ENCODE peak calls at places on chromosomes 4 and X, in seven cellular contexts. S is HCT116, W is transverse colon, B is Panc1, Q is sigmoid colon, A is GM12878, Z is stomach. D is an unnamed sample.

GRCh38 chrX:144791298-144791697 is 456.0 kb upstream of the SPANXN1 start:
- DNase-seq in S (no peak), W (no peak), B (no peak), Q (no peak), A (no peak), Z (no peak), D (no peak)

GRCh38 chr4:128284317-128284716 is 3.3 kb downstream of the PGRMC2 start:
- DNase-seq in S (no peak), W (no peak), B (no peak), Q (no peak), A (no peak), Z (peak), D (no peak)

GRCh38 chr4:84582988-84583870 is at the start of gene CDS1:
- DNase-seq in S (no peak), W (peak), B (no peak), Q (no peak), A (no peak), Z (peak), D (peak)

GRCh38 chr4:23276076-23276475 is 583.3 kb downstream of the GBA3 start:
- DNase-seq in S (no peak), W (no peak), B (no peak), Q (no peak), A (no peak), Z (no peak), D (no peak)

GRCh38 chr4:87309625-87310024 is 13.1 kb downstream of the HSD17B13 start:
- DNase-seq in S (no peak), W (no peak), B (no peak), Q (no peak), A (no peak), Z (no peak), D (no peak)

GRCh38 chr4:77699731-77700210 is 94.2 kb downstream of the CXCL13 start:
- DNase-seq in S (no peak), W (no peak), B (no peak), Q (no peak), A (no peak), Z (no peak), D (no peak)

GRCh38 chr4:24849662-24850280 is 54.4 kb downstream of the SOD3 start:
- DNase-seq in S (no peak), W (no peak), B (no peak), Q (no peak), A (no peak), Z (no peak), D (no peak)

GRCh38 chrX:120677017-120677652 is 47.3 kb upstream of the C1GALT1C1 start:
- DNase-seq in S (no peak), W (no peak), B (no peak), Q (no peak), A (no peak), Z (no peak), D (no peak)

GRCh38 chrX:101415180-101416130 is 7.4 kb downstream of the HNRNPH2 start:
- DNase-seq in S (no peak), W (no peak), B (peak), Q (no peak), A (peak), Z (no peak), D (no peak)

GRCh38 chr4:52199574-52200338 is 148.7 kb downstream of the SPATA18 start:
- DNase-seq in S (no peak), W (no peak), B (no peak), Q (no peak), A (no peak), Z (no peak), D (no peak)

GRCh38 chr4:15238720-15239119 is 189.1 kb upstream of the C1QTNF7 start:
- DNase-seq in S (no peak), W (no peak), B (no peak), Q (no peak), A (no peak), Z (no peak), D (no peak)

GRCh38 chr4:108483077-108483476 is 137.3 kb upstream of the RPL34 start:
- DNase-seq in S (no peak), W (no peak), B (no peak), Q (no peak), A (no peak), Z (no peak), D (no peak)

GRCh38 chr4:24736066-24736465 is 59.3 kb upstream of the SOD3 start:
- DNase-seq in S (peak), W (peak), B (no peak), Q (no peak), A (no peak), Z (no peak), D (no peak)

GRCh38 chrX:150202641-150203248 is 160.4 kb upstream of the MAMLD1 start:
- DNase-seq in S (no peak), W (no peak), B (no peak), Q (no peak), A (no peak), Z (no peak), D (no peak)

GRCh38 chr4:113411496-113411938 is 350.0 kb downstream of the CAMK2D start:
- DNase-seq in S (no peak), W (no peak), B (no peak), Q (no peak), A (no peak), Z (no peak), D (no peak)

GRCh38 chr4:10639100-10639499 is 45.5 kb downstream of the CLNK start:
- DNase-seq in S (no peak), W (no peak), B (no peak), Q (no peak), A (no peak), Z (no peak), D (no peak)

GRCh38 chr4:155371432-155372043 is 5.2 kb downstream of the MAP9 start:
- DNase-seq in S (peak), W (no peak), B (no peak), Q (no peak), A (no peak), Z (no peak), D (no peak)

GRCh38 chrX:56764153-56764974 is 35.3 kb downstream of the NBDY start:
- DNase-seq in S (peak), W (peak), B (peak), Q (peak), A (peak), Z (peak), D (no peak)

GRCh38 chr4:101500742-101501141 is 153.4 kb upstream of the PPP3CA start:
- DNase-seq in S (no peak), W (no peak), B (no peak), Q (no peak), A (no peak), Z (no peak), D (no peak)

GRCh38 chrX:115912372-115912897 is 258.1 kb upstream of the AGTR2 start:
- DNase-seq in S (no peak), W (peak), B (no peak), Q (no peak), A (peak), Z (no peak), D (no peak)

GRCh38 chr4:15159477-15160019 is 157.3 kb downstream of the CPEB2 start:
- DNase-seq in S (no peak), W (no peak), B (no peak), Q (no peak), A (no peak), Z (no peak), D (no peak)

GRCh38 chrX:69072486-69073006 is 92.7 kb downstream of the PJA1 start:
- DNase-seq in S (no peak), W (no peak), B (no peak), Q (no peak), A (no peak), Z (no peak), D (peak)

GRCh38 chr4:13178621-13179020 is 305.5 kb downstream of the RAB28 start:
- DNase-seq in S (no peak), W (no peak), B (no peak), Q (no peak), A (no peak), Z (no peak), D (no peak)

GRCh38 chrX:21972721-21973120 is 32.2 kb downstream of the SMS start:
- DNase-seq in S (no peak), W (no peak), B (no peak), Q (no peak), A (no peak), Z (no peak), D (no peak)

GRCh38 chr4:7101692-7102515 is 34.0 kb upstream of the GRPEL1 start:
- DNase-seq in S (peak), W (peak), B (no peak), Q (peak), A (no peak), Z (peak), D (peak)

GRCh38 chr4:24472514-24473308 is 111.6 kb downstream of the DHX15 start:
- DNase-seq in S (peak), W (peak), B (no peak), Q (peak), A (no peak), Z (peak), D (peak)

GRCh38 chr4:176277162-176277904 is 8.3 kb upstream of the ASB5 start:
- DNase-seq in S (peak), W (peak), B (no peak), Q (peak), A (no peak), Z (peak), D (no peak)

GRCh38 chr4:149896428-149896827 is 80.8 kb upstream of the IQCM start:
- DNase-seq in S (peak), W (no peak), B (no peak), Q (no peak), A (no peak), Z (no peak), D (no peak)

GRCh38 chrX:63657821-63658220 is 127.2 kb downstream of the ARHGEF9 start:
- DNase-seq in S (peak), W (no peak), B (no peak), Q (no peak), A (no peak), Z (no peak), D (no peak)

GRCh38 chrX:132592880-132593279 is 104.0 kb upstream of the MBNL3 start:
- DNase-seq in S (no peak), W (no peak), B (no peak), Q (no peak), A (no peak), Z (no peak), D (no peak)

GRCh38 chrX:120450163-120450562 is 18.9 kb downstream of the LAMP2 start:
- DNase-seq in S (no peak), W (no peak), B (no peak), Q (no peak), A (no peak), Z (no peak), D (no peak)

GRCh38 chr4:16916719-16917337 is 18.4 kb upstream of the LDB2 start:
- DNase-seq in S (peak), W (peak), B (peak), Q (no peak), A (peak), Z (peak), D (no peak)

GRCh38 chr4:932713-933070 is 432 bp downstream of the TMEM175 start:
- DNase-seq in S (no peak), W (no peak), B (no peak), Q (no peak), A (no peak), Z (no peak), D (peak)

DNA sequence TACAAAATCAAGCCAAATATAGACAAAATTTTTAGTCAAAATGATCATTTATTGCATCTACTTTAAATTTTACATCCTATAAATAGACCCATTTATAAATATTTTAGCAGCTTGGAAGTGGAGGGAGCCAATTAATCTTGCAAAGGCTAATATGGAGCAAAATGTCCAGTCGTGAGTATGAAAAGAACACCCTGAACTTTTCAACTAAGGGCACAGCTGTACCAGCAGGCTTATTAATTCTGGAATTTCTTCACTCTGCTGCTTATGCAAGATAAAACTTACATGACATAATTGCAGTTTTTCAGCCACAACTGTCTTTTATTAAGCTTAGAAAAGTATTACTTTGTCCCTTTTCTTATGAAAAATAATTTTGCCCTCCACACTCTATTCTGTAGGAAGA is 22.9 kb upstream of the USP53 start:
- DNase-seq in S (no peak), W (no peak), B (no peak), Q (no peak), A (no peak), Z (no peak), D (no peak)
- TF ChIP-seq POLR2AphosphoS5 in S (no peak), W (no peak), B (no peak), Q (peak), A (no peak), Z (peak), D (peak)

DNA sequence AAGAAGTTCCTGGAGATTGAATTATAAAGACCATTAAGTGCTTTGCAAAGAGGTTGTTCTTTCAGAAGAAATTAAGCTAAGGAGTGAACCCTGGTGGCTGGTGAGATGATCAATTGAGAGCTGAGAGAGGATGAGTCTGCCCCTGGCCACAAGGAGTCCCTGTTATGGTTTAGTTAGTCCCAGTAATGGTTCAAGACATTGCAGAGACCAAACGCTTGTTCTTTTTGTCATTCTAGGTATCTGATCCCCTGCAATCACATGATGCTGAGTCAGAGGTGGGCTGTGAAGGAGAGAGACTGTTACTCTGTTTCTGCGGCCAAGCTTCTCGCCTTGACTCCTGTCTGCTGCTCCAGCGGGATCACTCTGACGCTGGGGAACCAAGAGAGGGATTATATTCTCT is 114.5 kb downstream of the GATB start:
- DNase-seq in S (no peak), W (no peak), B (no peak), Q (no peak), A (no peak), Z (no peak), D (no peak)
- TF ChIP-seq CTCF in S (peak), W (no peak), B (no peak), Q (no peak), A (peak), Z (no peak), D (no peak)

DNA sequence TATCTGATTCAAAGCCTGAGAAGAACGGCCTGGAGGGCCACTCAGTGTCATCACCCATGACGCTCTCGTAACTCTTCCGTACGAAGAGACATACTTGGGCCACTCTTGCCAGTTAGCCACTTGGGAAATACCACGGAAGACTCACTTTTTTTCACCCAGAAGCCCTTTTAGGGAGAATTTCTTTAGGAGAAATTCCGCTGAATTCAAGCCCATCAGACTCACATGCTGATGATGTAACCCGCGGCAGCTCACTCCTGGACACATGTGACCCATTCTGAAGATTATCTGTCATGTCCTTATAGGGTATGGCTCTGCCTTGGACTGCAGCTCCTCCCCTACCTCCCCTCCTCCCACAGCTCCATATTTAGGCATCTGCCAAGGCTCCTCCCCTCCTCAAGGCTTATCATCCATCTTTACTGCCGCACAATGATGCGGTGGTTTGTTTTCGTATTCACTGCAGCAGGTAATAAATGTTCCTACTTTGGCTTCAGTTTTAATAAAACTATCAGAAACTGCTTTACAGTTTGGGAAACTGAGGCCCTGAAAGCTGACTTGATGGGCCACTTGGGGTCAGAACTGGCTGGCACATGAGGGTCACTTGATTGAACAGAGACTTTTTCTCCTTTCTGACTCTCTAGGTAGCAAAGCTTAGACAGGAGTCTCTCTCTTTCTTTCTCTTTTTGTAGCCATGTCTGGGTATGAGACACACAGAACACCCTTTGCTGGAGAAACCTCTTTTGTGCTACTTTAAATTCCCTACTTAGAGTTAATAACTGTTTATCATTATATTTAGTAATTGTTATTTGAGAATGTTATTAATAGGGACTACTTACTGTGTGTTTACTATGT is 42.1 kb downstream of the RHOH start:
- DNase-seq in S (no peak), W (peak), B (no peak), Q (no peak), A (no peak), Z (no peak), D (no peak)
- H3K4me3 ChIP-seq in S (no peak), W (no peak), B (no peak), Q (no peak), A (no peak), Z (no peak), D (no peak)

GRCh38 chrX:70445197-70445656 is 592 bp downstream of the DLG3 start:
- DNase-seq in S (no peak), W (no peak), B (no peak), Q (no peak), A (no peak), Z (no peak), D (no peak)
- TF ChIP-seq POLR2AphosphoS5 in S (no peak), W (no peak), B (no peak), Q (no peak), A (no peak), Z (no peak), D (no peak)

GRCh38 chr4:117429061-117429460 is 343.7 kb upstream of the TRAM1L1 start:
- DNase-seq in S (no peak), W (no peak), B (no peak), Q (no peak), A (no peak), Z (no peak), D (no peak)
- TF ChIP-seq CTCF in S (peak), W (no peak), B (no peak), Q (no peak), A (no peak), Z (no peak), D (no peak)

GRCh38 chrX:46647251-46647650 is 73.7 kb downstream of the CHST7 start:
- DNase-seq in S (no peak), W (no peak), B (no peak), Q (no peak), A (no peak), Z (no peak), D (no peak)

GRCh38 chrX:46645614-46646013 is 72.0 kb downstream of the CHST7 start:
- DNase-seq in S (no peak), W (no peak), B (no peak), Q (no peak), A (no peak), Z (no peak), D (no peak)

GRCh38 chrX:46649421-46650260 is 76.1 kb downstream of the CHST7 start:
- DNase-seq in S (no peak), W (peak), B (no peak), Q (peak), A (no peak), Z (peak), D (no peak)

GRCh38 chrX:46653482-46653881 is 79.9 kb downstream of the CHST7 start:
- DNase-seq in S (no peak), W (no peak), B (no peak), Q (no peak), A (no peak), Z (no peak), D (no peak)

DNA sequence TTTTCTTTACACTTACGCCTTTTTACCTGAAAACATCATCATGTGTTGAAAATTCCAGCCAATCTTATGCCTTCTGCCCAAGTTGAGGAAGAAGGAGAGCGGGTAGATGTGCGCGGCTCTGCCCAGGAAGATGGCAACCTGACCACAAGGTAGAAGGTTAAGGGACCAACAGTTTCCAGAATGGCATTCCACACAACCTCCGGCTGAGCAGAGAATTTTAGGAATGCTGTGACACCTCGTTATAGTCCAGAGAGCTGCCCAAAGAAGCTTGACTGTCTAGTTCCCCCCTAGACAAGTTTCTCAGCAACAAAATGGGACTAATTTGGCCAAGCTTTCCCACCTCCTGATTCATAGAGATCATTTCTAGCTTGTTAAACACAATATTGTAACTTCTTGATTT is 75.1 kb downstream of the CHST7 start:
- DNase-seq in S (no peak), W (no peak), B (no peak), Q (no peak), A (no peak), Z (no peak), D (no peak)
- H3K4me3 ChIP-seq in S (no peak), W (no peak), B (no peak), Q (no peak), A (no peak), Z (no peak), D (no peak)

GRCh38 chrX:66698273-66699204 is 59.7 kb upstream of the EDA2R start:
- DNase-seq in S (no peak), W (no peak), B (no peak), Q (no peak), A (no peak), Z (no peak), D (no peak)
- TF ChIP-seq POLR2AphosphoS5 in S (no peak), W (no peak), B (no peak), Q (no peak), A (no peak), Z (no peak), D (no peak)

GRCh38 chr4:152348670-152349069 is 187.2 kb downstream of the FBXW7 start:
- DNase-seq in S (no peak), W (no peak), B (no peak), Q (no peak), A (no peak), Z (no peak), D (no peak)
- TF ChIP-seq CTCF in S (peak), W (no peak), B (no peak), Q (peak), A (peak), Z (no peak), D (no peak)

D was measured in suprapubic skin.